ENCODE peak calls at places on chromosomes 6 and 20, in five cellular contexts. T is mesothelial cell of epicardium, I is mucosa of descending colon, C is pancreas, L is ovary. D is an unnamed sample.

GRCh38 chr6:28657367-28657755 is 131.7 kb downstream of the GPX5 start:
- DNase-seq in T (no peak), I (no peak), C (no peak), L (no peak), D (no peak)

GRCh38 chr6:161251345-161251744 is 22.5 kb downstream of the AGPAT4 start:
- DNase-seq in T (no peak), I (no peak), C (no peak), L (no peak), D (no peak)

GRCh38 chr6:108559884-108560462 is 744 bp upstream of the FOXO3 start:
- DNase-seq in T (peak; percentile 79), I (peak; percentile 65), C (no peak), L (peak; percentile 84), D (peak; percentile 96)

GRCh38 chr20:29079769-29080690 is 2177.4 kb upstream of the DEFB115 start:
- DNase-seq in T (no peak), I (peak; percentile 20), C (peak; percentile 57), L (no peak), D (peak; percentile 52)

GRCh38 chr6:42251911-42252637 is 34.4 kb upstream of the MRPS10 start:
- DNase-seq in T (peak; percentile 73), I (peak; percentile 71), C (peak; percentile 86), L (peak; percentile 69), D (no peak)

GRCh38 chr6:168012431-168013249 is 15.2 kb downstream of the KIF25 start:
- DNase-seq in T (no peak), I (peak; percentile 0), C (no peak), L (no peak), D (peak; percentile 7)

GRCh38 chr6:17042422-17043147 is 59.3 kb upstream of the STMND1 start:
- DNase-seq in T (no peak), I (peak; percentile 71), C (no peak), L (no peak), D (no peak)

GRCh38 chr6:47230579-47230978 is 79.1 kb downstream of the TNFRSF21 start:
- DNase-seq in T (no peak), I (peak; percentile 57), C (no peak), L (no peak), D (no peak)

GRCh38 chr6:55617272-55617671 is 38.3 kb upstream of the HMGCLL1 start:
- DNase-seq in T (no peak), I (peak; percentile 51), C (no peak), L (no peak), D (no peak)

GRCh38 chr20:52983726-52984450 is 11.7 kb downstream of the TSHZ2 start:
- DNase-seq in T (no peak), I (no peak), C (no peak), L (no peak), D (no peak)

DNA sequence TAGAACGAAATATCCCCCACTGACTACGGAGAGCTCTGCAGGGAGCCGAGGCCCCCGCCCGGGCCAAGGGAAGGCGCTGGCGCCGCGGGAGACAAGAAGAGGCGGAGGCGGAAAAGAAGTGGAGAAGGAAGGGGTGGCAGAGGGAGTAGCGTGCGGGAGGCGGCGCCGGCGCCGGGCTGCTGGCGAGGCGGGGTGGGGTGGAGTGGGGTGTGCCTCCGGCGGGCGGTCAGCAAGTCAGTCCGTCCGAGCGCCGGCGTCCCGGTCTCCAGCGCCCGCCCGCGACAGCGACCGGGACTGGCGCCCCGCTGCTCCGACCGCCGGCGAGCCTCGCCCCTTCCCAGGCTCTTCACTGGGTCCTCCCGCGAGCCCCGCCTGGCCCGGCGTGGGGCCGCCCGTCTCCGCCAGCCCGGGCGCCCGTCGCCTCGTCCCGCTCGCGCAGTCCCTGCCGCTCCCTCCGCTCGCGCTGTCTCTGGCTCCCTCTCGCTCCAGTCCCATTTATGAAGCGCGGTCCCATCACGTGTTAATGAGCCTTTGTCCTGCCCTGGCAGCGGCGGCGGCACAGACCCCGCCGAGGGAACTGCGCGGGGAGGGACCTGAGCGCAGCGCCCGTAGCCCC is at the start of gene CNR1:
- DNase-seq in T (peak; percentile 74), I (peak; percentile 81), C (peak; percentile 77), L (no peak), D (peak; percentile 87)
- TF ChIP-seq CTCF in T (no peak), I (no peak), C (no peak), L (no peak), D (no peak)

GRCh38 chr20:7406671-7407070 is 533.6 kb downstream of the HAO1 start:
- DNase-seq in T (no peak), I (no peak), C (no peak), L (no peak), D (no peak)
- TF ChIP-seq CTCF in T (no peak), I (no peak), C (no peak), L (no peak), D (no peak)

DNA sequence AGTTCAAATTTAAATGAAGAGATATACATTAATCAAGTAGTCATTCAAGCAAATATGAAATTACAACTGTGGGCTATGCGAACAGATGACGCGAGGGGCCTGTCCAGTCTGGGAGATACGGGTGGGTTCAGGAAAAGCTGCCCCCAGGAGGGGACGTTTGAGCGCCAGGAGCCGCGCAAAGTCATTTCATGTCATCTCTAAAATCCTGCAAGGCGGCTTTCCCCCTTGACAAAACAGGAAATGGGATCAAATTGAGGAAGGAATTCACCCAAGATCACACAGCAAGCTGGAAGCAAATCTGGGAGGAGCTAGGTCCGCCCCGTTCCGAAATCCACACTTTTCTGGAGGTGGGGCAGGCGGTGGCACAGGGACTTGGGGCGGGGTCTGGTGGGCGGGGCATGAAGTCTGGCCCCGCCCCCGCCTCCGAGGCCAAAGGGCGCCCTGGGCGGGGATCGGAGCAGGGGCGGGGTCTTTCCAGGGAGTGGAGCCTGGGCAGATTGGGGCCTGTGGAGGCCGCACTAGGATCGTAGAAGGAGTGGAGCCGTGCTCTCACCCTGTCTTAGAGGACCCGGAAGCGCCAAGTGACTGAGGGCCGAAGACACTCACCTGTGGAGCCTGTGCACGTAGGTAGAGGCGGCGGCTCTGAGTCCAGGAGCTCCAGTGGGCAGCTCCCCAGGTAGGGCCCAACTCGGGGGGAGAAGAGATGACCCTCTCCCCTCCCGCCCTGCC is at the start of gene LPIN3:
- DNase-seq in T (peak; percentile 66), I (peak; percentile 96), C (peak; percentile 92), L (peak; percentile 91), D (peak; percentile 98)
- TF ChIP-seq CTCF in T (peak; percentile 66), I (no peak), C (no peak), L (no peak), D (no peak)

DNA sequence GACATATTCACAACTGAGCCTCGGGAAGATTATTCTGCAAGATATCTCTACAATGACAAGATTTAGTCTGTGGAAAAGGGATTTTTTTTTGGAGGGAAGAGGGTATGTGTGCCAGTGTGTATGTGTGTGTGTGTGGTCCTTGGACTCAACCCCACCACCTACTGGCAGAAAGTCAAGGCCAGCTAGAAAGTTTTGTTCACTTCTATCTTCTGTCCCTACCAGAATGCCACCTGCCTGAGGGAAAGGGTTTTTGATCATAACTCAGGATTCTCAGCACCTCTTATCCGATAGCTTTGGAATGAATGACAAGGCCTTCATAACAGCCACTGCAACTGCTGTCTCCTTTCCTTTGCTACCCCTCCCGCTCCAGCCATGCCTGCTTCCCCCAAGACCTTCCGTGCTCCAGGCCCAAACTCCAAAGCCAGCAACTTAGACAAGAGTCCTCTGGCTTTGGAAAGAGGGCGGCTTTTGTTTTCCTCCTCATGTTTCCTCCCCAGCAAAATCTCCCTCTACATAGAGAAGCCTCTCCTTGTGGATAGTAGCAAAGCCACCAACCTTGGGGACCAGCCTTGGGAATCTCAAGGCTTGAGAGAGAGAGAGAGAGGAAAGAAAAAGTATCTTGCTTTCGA is 18.6 kb downstream of the BTN3A1 start:
- DNase-seq in T (no peak), I (peak; percentile 64), C (no peak), L (peak; percentile 31), D (no peak)
- TF ChIP-seq CTCF in T (no peak), I (no peak), C (no peak), L (no peak), D (no peak)

GRCh38 chr20:44137210-44137781 is 49.7 kb downstream of the JPH2 start:
- DNase-seq in T (peak; percentile 75), I (no peak), C (no peak), L (peak; percentile 29), D (no peak)
- TF ChIP-seq CTCF in T (no peak), I (no peak), C (no peak), L (no peak), D (no peak)

D was measured in lower leg skin.